ENCODE peak calls at places on chromosomes 6 and 20, in nine cellular contexts. S is cardiac muscle cell, T is sigmoid colon, P is psoas muscle, U is heart left ventricle, X is IMR-90, A is H9, G is colonic mucosa, W is upper lobe of right lung. B is an unnamed sample.

GRCh38 chr6:69848552-69848951 is 17.8 kb upstream of the COL19A1 start:
- DNase-seq in A (no peak), W (no peak), T (no peak), S (no peak), X (no peak), P (no peak), G (no peak), U (no peak), B (no peak)

GRCh38 chr6:102488729-102489128 is 1095.2 kb downstream of the GRIK2 start:
- DNase-seq in U (no peak), X (no peak), W (no peak), G (no peak), S (peak), P (no peak), T (no peak), A (no peak), B (no peak)

GRCh38 chr6:150069707-150070106 is 786 bp upstream of the ULBP3 start:
- DNase-seq in W (no peak), G (peak), S (no peak), X (no peak), A (no peak), T (no peak), P (no peak), U (no peak), B (peak)

GRCh38 chr6:13796781-13797180 is 17.6 kb downstream of the MCUR1 start:
- DNase-seq in U (no peak), G (no peak), A (no peak), S (no peak), T (no peak), W (no peak), X (no peak), P (no peak), B (no peak)

GRCh38 chr6:151060096-151060741 is 179.5 kb upstream of the AKAP12 start:
- DNase-seq in G (peak), U (no peak), A (no peak), P (no peak), X (peak), T (no peak), W (no peak), S (peak), B (no peak)

GRCh38 chr6:7671076-7671475 is 54.8 kb upstream of the BMP6 start:
- DNase-seq in G (no peak), T (no peak), A (no peak), U (no peak), P (no peak), W (no peak), S (peak), X (peak), B (no peak)

GRCh38 chr6:14703586-14703985 is 542.3 kb upstream of the JARID2 start:
- DNase-seq in U (no peak), A (no peak), X (peak), W (no peak), P (no peak), T (no peak), G (no peak), S (peak), B (no peak)

GRCh38 chr6:11224252-11224965 is 8.1 kb downstream of the NEDD9 start:
- DNase-seq in W (no peak), U (no peak), T (no peak), X (peak), G (no peak), A (no peak), S (peak), P (no peak), B (no peak)

GRCh38 chr6:154538664-154539235 is 28.3 kb upstream of the CNKSR3 start:
- DNase-seq in T (no peak), S (no peak), U (no peak), X (no peak), W (no peak), A (no peak), P (no peak), G (no peak), B (no peak)

GRCh38 chr6:143399176-143399575 is 51.3 kb downstream of the ADAT2 start:
- DNase-seq in A (no peak), P (no peak), T (no peak), W (no peak), U (no peak), G (no peak), X (no peak), S (peak), B (no peak)

GRCh38 chr6:158414900-158415299 is 102.6 kb downstream of the TULP4 start:
- DNase-seq in W (no peak), X (peak), G (no peak), A (no peak), T (no peak), P (no peak), U (no peak), S (peak), B (no peak)

GRCh38 chr6:131995924-131996323 is 44.8 kb upstream of the CCN2 start:
- DNase-seq in W (no peak), A (no peak), T (no peak), X (peak), S (peak), U (no peak), G (no peak), P (no peak), B (no peak)

GRCh38 chr6:107729098-107729497 is 95.0 kb downstream of the SCML4 start:
- DNase-seq in A (no peak), U (no peak), G (no peak), S (no peak), T (no peak), P (no peak), W (no peak), X (no peak), B (no peak)

GRCh38 chr6:112100561-112100960 is 13.2 kb downstream of the FAM229B start:
- DNase-seq in G (no peak), S (no peak), X (no peak), W (no peak), P (no peak), T (no peak), A (peak), U (no peak), B (no peak)

GRCh38 chr20:64167676-64168075 is 3.4 kb downstream of the MYT1 start:
- DNase-seq in U (no peak), G (no peak), S (no peak), A (no peak), W (no peak), T (no peak), X (no peak), P (no peak), B (no peak)

GRCh38 chr6:166626177-166627038 is 643 bp downstream of the RPS6KA2 start:
- DNase-seq in W (peak), T (no peak), A (no peak), P (no peak), S (peak), U (peak), G (peak), X (peak), B (peak)

GRCh38 chr6:139588076-139588639 is 213.7 kb upstream of the CITED2 start:
- DNase-seq in X (peak), P (no peak), A (no peak), S (peak), U (no peak), T (no peak), G (peak), W (no peak), B (no peak)

GRCh38 chr6:13470240-13471140 is 16.9 kb downstream of the GFOD1 start:
- DNase-seq in T (no peak), S (no peak), U (no peak), W (no peak), X (no peak), G (no peak), P (no peak), A (no peak), B (no peak)

GRCh38 chr6:46452312-46452917 is 38.8 kb downstream of the RCAN2 start:
- DNase-seq in T (no peak), U (no peak), G (no peak), S (no peak), P (no peak), X (no peak), A (no peak), W (no peak), B (no peak)

GRCh38 chr6:35343092-35343834 is 905 bp downstream of the PPARD start:
- DNase-seq in A (no peak), G (peak), S (peak), P (peak), T (peak), X (peak), W (peak), U (peak), B (no peak)

GRCh38 chr20:58550661-58551060 is 35.5 kb upstream of the APCDD1L start:
- DNase-seq in G (peak), T (peak), A (peak), X (peak), U (no peak), P (no peak), W (no peak), S (peak), B (no peak)

DNA sequence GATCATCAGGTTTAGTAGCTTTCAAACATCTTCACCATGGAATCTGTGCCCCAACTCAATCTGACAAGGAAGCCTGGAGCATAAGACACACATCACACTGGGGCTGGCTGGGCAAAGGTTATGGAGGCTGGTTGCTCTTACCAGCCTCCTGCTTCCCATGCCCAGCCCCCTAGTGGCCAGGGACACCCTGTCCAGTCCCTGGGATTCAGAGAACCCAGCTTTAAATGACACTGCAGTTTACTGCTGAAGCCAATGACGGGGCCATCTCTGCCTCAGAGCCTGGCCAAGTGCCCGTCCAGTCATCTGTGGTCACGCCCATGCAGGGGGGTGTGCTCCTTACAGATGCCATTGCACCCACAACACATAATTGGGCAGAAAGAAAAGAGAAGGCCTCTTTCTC is 272.9 kb downstream of the SMOC2 start:
- DNase-seq in X (no peak), U (no peak), P (no peak), T (no peak), S (peak), W (no peak), A (no peak), G (peak), B (no peak)
- TF ChIP-seq CTCF in X (no peak), U (peak), P (no peak), T (no peak), S (peak), W (no peak), A (peak), G (peak), B (peak)

GRCh38 chr6:156616495-156616894 is 160.7 kb upstream of the ARID1B start:
- DNase-seq in T (no peak), W (no peak), P (no peak), X (no peak), A (no peak), U (no peak), S (no peak), G (no peak), B (no peak)

GRCh38 chr6:156613996-156614395 is 163.2 kb upstream of the ARID1B start:
- DNase-seq in T (no peak), G (no peak), W (no peak), P (no peak), A (no peak), U (no peak), X (no peak), S (no peak), B (no peak)

GRCh38 chr6:156618600-156619205 is 158.5 kb upstream of the ARID1B start:
- DNase-seq in P (no peak), W (peak), G (no peak), T (no peak), U (no peak), X (no peak), S (no peak), A (peak), B (peak)

GRCh38 chr6:156622185-156622584 is 155.0 kb upstream of the ARID1B start:
- DNase-seq in P (no peak), X (no peak), U (no peak), S (no peak), T (no peak), W (no peak), A (no peak), G (no peak), B (no peak)

GRCh38 chr6:156617376-156617775 is 159.8 kb upstream of the ARID1B start:
- DNase-seq in S (peak), P (no peak), X (no peak), W (no peak), G (peak), A (no peak), T (no peak), U (no peak), B (no peak)
- TF ChIP-seq CTCF in S (no peak), P (no peak), X (no peak), W (no peak), G (no peak), A (no peak), T (no peak), U (no peak), B (no peak)

DNA sequence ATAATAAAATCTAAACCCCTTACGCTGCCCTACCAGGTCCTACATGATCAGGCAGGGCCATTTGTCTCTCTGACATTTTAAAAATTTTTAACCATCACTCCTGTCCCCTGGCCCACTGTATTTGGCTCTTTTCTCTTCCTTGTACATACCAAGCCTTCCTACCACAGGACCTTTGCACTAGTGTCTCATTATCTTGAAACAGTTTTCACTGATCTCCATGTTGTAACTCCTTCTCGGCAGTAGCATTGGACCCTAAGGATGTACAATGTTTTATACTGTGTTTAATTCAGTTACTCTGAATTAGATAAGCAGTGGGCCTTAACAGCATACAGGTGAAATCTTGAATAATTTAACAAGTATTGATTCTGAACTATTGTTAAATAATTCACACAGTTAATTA is 330.7 kb downstream of the UTRN start:
- DNase-seq in A (no peak), S (no peak), U (no peak), P (no peak), W (no peak), G (no peak), X (no peak), T (no peak), B (no peak)
- TF ChIP-seq CTCF in A (no peak), S (no peak), U (no peak), P (no peak), W (no peak), G (no peak), X (no peak), T (no peak), B (no peak)

GRCh38 chr6:141562181-141562800 is 570.4 kb upstream of the GJE1 start:
- DNase-seq in P (peak), G (peak), U (peak), S (peak), T (peak), W (peak), X (no peak), A (peak), B (peak)
- TF ChIP-seq CTCF in P (no peak), G (no peak), U (no peak), S (no peak), T (no peak), W (no peak), X (no peak), A (no peak), B (no peak)

GRCh38 chr20:38290829-38291581 is 13.0 kb upstream of the BPI start:
- DNase-seq in A (peak), U (peak), T (no peak), W (no peak), G (no peak), P (peak), X (peak), S (peak), B (peak)
- TF ChIP-seq CTCF in A (peak), U (peak), T (no peak), W (peak), G (no peak), P (peak), X (peak), S (peak), B (peak)

GRCh38 chr20:5557123-5557522 is 193.1 kb upstream of the SHLD1 start:
- DNase-seq in W (no peak), T (no peak), S (peak), X (peak), A (peak), G (peak), P (peak), U (peak), B (peak)
- TF ChIP-seq CTCF in W (peak), T (peak), S (peak), X (peak), A (peak), G (peak), P (peak), U (peak), B (peak)

DNA sequence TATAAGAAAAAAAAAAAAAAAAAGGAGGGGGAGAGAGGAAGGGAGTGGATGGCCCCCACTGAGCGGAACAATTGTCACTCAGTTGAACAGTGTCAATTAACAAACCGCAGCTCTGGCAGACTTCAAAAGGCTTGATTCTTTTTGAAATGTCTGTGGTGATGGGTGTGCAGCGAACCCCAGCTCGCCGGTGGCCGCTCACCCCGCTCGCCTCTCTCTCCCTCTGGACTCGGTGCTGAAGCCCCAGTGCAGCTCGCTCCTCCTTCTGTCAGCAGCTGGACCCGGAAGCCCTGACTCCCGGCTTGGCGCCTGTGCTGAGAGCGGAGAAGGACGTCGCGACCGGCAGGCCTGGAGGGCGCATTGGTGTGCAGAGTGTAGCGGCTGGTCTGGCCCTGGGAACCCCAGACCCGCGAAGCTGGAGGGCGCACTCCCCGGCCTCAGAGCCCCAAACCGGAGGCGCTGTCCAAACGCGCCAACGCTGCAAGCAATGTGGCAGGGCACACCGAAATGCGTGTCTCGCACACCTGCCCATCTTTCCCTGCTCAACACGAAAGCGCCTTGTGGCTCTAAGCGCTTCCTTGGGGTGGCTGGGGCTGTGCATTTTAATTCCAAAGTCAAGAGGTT is 3.4 kb downstream of the LINC00237 start:
- DNase-seq in P (peak), A (peak), W (peak), G (peak), S (peak), U (peak), T (peak), X (peak), B (peak)
- TF ChIP-seq CTCF in P (no peak), A (no peak), W (no peak), G (no peak), S (no peak), U (no peak), T (no peak), X (no peak), B (no peak)

GRCh38 chr6:126625019-126625418 is 285.1 kb downstream of the CENPW start:
- DNase-seq in U (no peak), A (no peak), W (no peak), S (peak), P (no peak), X (peak), T (no peak), G (no peak), B (peak)

GRCh38 chr6:126631343-126631742 is 291.4 kb downstream of the CENPW start:
- DNase-seq in W (no peak), T (no peak), U (no peak), G (no peak), A (no peak), P (no peak), S (peak), X (no peak), B (no peak)

GRCh38 chr6:126632271-126632670 is 292.4 kb downstream of the CENPW start:
- DNase-seq in W (no peak), A (no peak), S (no peak), T (no peak), X (no peak), G (no peak), U (no peak), P (no peak), B (no peak)

GRCh38 chr6:126633362-126633761 is 293.4 kb downstream of the CENPW start:
- DNase-seq in A (no peak), X (no peak), G (no peak), S (no peak), T (no peak), P (no peak), U (no peak), W (no peak), B (no peak)

DNA sequence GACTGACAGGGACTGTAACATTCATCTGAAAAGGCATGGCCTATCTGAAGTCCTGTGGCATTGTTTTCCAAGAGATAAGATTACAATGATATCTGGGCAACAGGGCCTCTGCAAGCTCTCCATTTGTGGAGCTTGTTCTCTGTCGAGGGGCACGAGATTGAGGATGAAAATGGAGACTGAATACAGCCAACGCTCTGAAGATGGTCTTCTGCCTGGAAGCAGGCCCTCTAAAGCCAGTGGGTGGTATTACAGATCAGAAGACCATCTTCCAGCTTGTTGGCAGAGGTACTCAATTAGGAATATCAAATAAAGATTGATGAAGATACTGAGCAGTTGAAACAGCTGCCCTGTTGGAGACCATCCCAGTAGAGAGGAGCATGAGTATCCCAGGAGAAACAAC is 288.2 kb downstream of the CENPW start:
- DNase-seq in G (no peak), T (no peak), A (no peak), S (no peak), W (no peak), P (no peak), X (no peak), U (no peak), B (no peak)
- TF ChIP-seq CTCF in G (no peak), T (no peak), A (peak), S (no peak), W (no peak), P (no peak), X (no peak), U (no peak), B (no peak)

GRCh38 chr20:4453369-4453768 is 268.3 kb upstream of the PRND start:
- DNase-seq in S (no peak), T (no peak), X (no peak), G (no peak), P (no peak), W (no peak), A (no peak), U (no peak), B (no peak)

GRCh38 chr20:4451487-4451886 is 270.2 kb upstream of the PRND start:
- DNase-seq in A (no peak), G (no peak), S (no peak), U (no peak), X (no peak), W (no peak), P (no peak), T (no peak), B (no peak)

GRCh38 chr20:4445331-4445730 is 276.4 kb upstream of the PRND start:
- DNase-seq in A (no peak), W (no peak), T (no peak), P (no peak), U (no peak), X (no peak), G (no peak), S (no peak), B (no peak)

GRCh38 chr20:4445780-4446179 is 275.9 kb upstream of the PRND start:
- DNase-seq in X (no peak), U (no peak), G (no peak), W (no peak), P (no peak), T (no peak), A (no peak), S (no peak), B (no peak)

GRCh38 chr20:4449977-4450715 is 271.6 kb upstream of the PRND start:
- DNase-seq in X (peak), S (peak), P (no peak), W (no peak), T (no peak), A (no peak), U (no peak), G (no peak), B (no peak)
- TF ChIP-seq CTCF in X (peak), S (peak), P (no peak), W (peak), T (peak), A (peak), U (no peak), G (no peak), B (peak)

B was measured in nephron progenitor cell.